ENCODE peak calls at places on chromosomes 7 and 10, in seven cellular contexts. One of them, this sample, is unnamed.

GRCh38 chr7:158837790-158838189 is 8.5 kb upstream of the ESYT2 start:
- DNase-seq in T-cell: no peak
- DNase-seq in stimulated activated CD8-positive, alpha-beta memory T cell treated with anti-CD3 and anti-CD28 coated beads, Interleukin-12 subunit alpha, Interleukin-12 subunit beta, amount 100 ng/mL, for 4 hours: no peak
- DNase-seq in hippocampal formation: no peak
- DNase-seq in osteocyte: no peak
- DNase-seq in left lung: no peak
- DNase-seq in activated CD8-positive, alpha-beta memory T cell treated with anti-CD3 and anti-CD28 coated beads, Interleukin-2, amount 50 U/mL, for 48 hours: no peak
- DNase-seq in this sample: no peak

GRCh38 chr10:18219096-18219495 is 78.9 kb downstream of the CACNB2 start:
- DNase-seq in hippocampal formation: no peak
- DNase-seq in left lung: no peak
- DNase-seq in stimulated activated CD8-positive, alpha-beta memory T cell treated with anti-CD3 and anti-CD28 coated beads, Interleukin-12 subunit alpha, Interleukin-12 subunit beta, amount 100 ng/mL, for 4 hours: no peak
- DNase-seq in activated CD8-positive, alpha-beta memory T cell treated with anti-CD3 and anti-CD28 coated beads, Interleukin-2, amount 50 U/mL, for 48 hours: no peak
- DNase-seq in osteocyte: no peak
- DNase-seq in T-cell: no peak
- DNase-seq in this sample: no peak

GRCh38 chr7:130891254-130892094 is 157.5 kb upstream of the KLF14 start:
- DNase-seq in hippocampal formation: no peak
- DNase-seq in osteocyte: no peak
- DNase-seq in T-cell: no peak
- DNase-seq in stimulated activated CD8-positive, alpha-beta memory T cell treated with anti-CD3 and anti-CD28 coated beads, Interleukin-12 subunit alpha, Interleukin-12 subunit beta, amount 100 ng/mL, for 4 hours: no peak
- DNase-seq in left lung: peak
- DNase-seq in activated CD8-positive, alpha-beta memory T cell treated with anti-CD3 and anti-CD28 coated beads, Interleukin-2, amount 50 U/mL, for 48 hours: peak
- DNase-seq in this sample: no peak

GRCh38 chr7:66413379-66414114 is 208.4 kb downstream of the TPST1 start:
- DNase-seq in left lung: peak
- DNase-seq in osteocyte: peak
- DNase-seq in T-cell: peak
- DNase-seq in activated CD8-positive, alpha-beta memory T cell treated with anti-CD3 and anti-CD28 coated beads, Interleukin-2, amount 50 U/mL, for 48 hours: peak
- DNase-seq in hippocampal formation: peak
- DNase-seq in stimulated activated CD8-positive, alpha-beta memory T cell treated with anti-CD3 and anti-CD28 coated beads, Interleukin-12 subunit alpha, Interleukin-12 subunit beta, amount 100 ng/mL, for 4 hours: peak
- DNase-seq in this sample: peak

GRCh38 chr10:3054183-3054815 is 13.0 kb upstream of the PFKP start:
- DNase-seq in osteocyte: no peak
- DNase-seq in hippocampal formation: peak
- DNase-seq in T-cell: no peak
- DNase-seq in stimulated activated CD8-positive, alpha-beta memory T cell treated with anti-CD3 and anti-CD28 coated beads, Interleukin-12 subunit alpha, Interleukin-12 subunit beta, amount 100 ng/mL, for 4 hours: no peak
- DNase-seq in left lung: no peak
- DNase-seq in activated CD8-positive, alpha-beta memory T cell treated with anti-CD3 and anti-CD28 coated beads, Interleukin-2, amount 50 U/mL, for 48 hours: no peak
- DNase-seq in this sample: no peak

GRCh38 chr10:80539421-80539999 is 1.8 kb downstream of the SH2D4B start:
- DNase-seq in T-cell: no peak
- DNase-seq in osteocyte: peak
- DNase-seq in stimulated activated CD8-positive, alpha-beta memory T cell treated with anti-CD3 and anti-CD28 coated beads, Interleukin-12 subunit alpha, Interleukin-12 subunit beta, amount 100 ng/mL, for 4 hours: no peak
- DNase-seq in activated CD8-positive, alpha-beta memory T cell treated with anti-CD3 and anti-CD28 coated beads, Interleukin-2, amount 50 U/mL, for 48 hours: peak
- DNase-seq in left lung: no peak
- DNase-seq in hippocampal formation: no peak
- DNase-seq in this sample: no peak

GRCh38 chr10:104123397-104123796 is 1.4 kb downstream of the SFR1 start:
- DNase-seq in osteocyte: no peak
- DNase-seq in T-cell: no peak
- DNase-seq in stimulated activated CD8-positive, alpha-beta memory T cell treated with anti-CD3 and anti-CD28 coated beads, Interleukin-12 subunit alpha, Interleukin-12 subunit beta, amount 100 ng/mL, for 4 hours: no peak
- DNase-seq in left lung: no peak
- DNase-seq in activated CD8-positive, alpha-beta memory T cell treated with anti-CD3 and anti-CD28 coated beads, Interleukin-2, amount 50 U/mL, for 48 hours: no peak
- DNase-seq in hippocampal formation: peak
- DNase-seq in this sample: no peak

GRCh38 chr10:132975976-132976682 is 33.8 kb upstream of the CFAP46 start:
- DNase-seq in T-cell: no peak
- DNase-seq in activated CD8-positive, alpha-beta memory T cell treated with anti-CD3 and anti-CD28 coated beads, Interleukin-2, amount 50 U/mL, for 48 hours: no peak
- DNase-seq in osteocyte: no peak
- DNase-seq in left lung: peak
- DNase-seq in stimulated activated CD8-positive, alpha-beta memory T cell treated with anti-CD3 and anti-CD28 coated beads, Interleukin-12 subunit alpha, Interleukin-12 subunit beta, amount 100 ng/mL, for 4 hours: no peak
- DNase-seq in hippocampal formation: no peak
- DNase-seq in this sample: no peak

GRCh38 chr10:123766012-123766411 is 99.9 kb downstream of the GPR26 start:
- DNase-seq in stimulated activated CD8-positive, alpha-beta memory T cell treated with anti-CD3 and anti-CD28 coated beads, Interleukin-12 subunit alpha, Interleukin-12 subunit beta, amount 100 ng/mL, for 4 hours: no peak
- DNase-seq in T-cell: no peak
- DNase-seq in osteocyte: no peak
- DNase-seq in activated CD8-positive, alpha-beta memory T cell treated with anti-CD3 and anti-CD28 coated beads, Interleukin-2, amount 50 U/mL, for 48 hours: no peak
- DNase-seq in hippocampal formation: no peak
- DNase-seq in left lung: no peak
- DNase-seq in this sample: no peak

GRCh38 chr7:128937647-128938523 is at the start of gene IRF5:
- DNase-seq in T-cell: no peak
- DNase-seq in hippocampal formation: no peak
- DNase-seq in activated CD8-positive, alpha-beta memory T cell treated with anti-CD3 and anti-CD28 coated beads, Interleukin-2, amount 50 U/mL, for 48 hours: peak
- DNase-seq in left lung: peak
- DNase-seq in stimulated activated CD8-positive, alpha-beta memory T cell treated with anti-CD3 and anti-CD28 coated beads, Interleukin-12 subunit alpha, Interleukin-12 subunit beta, amount 100 ng/mL, for 4 hours: peak
- DNase-seq in osteocyte: no peak
- DNase-seq in this sample: peak